ENCODE peak calls at places on chromosomes 16 and 17, in seven cellular contexts. M, J, Q, B, P, D and F are unnamed samples.

GRCh38 chr17:79965806-79966205 is 69.9 kb downstream of the TBC1D16 start:
- DNase-seq in D (no peak), B (no peak), P (no peak), M (no peak), Q (no peak), J (peak), F (peak)

GRCh38 chr16:17304814-17305169 is 166.0 kb downstream of the XYLT1 start:
- DNase-seq in J (no peak), B (peak), M (no peak), Q (no peak), D (no peak), P (no peak), F (no peak)

GRCh38 chr16:85903576-85903975 is 4.6 kb downstream of the IRF8 start:
- DNase-seq in P (peak), D (no peak), M (no peak), Q (peak), J (no peak), B (no peak), F (no peak)

GRCh38 chr16:23464196-23464595 is 11.2 kb upstream of the COG7 start:
- DNase-seq in J (no peak), Q (no peak), P (no peak), B (no peak), D (no peak), M (no peak), F (peak)

GRCh38 chr16:62478903-62479458 is 442.7 kb upstream of the CDH8 start:
- DNase-seq in D (no peak), P (peak), M (no peak), B (no peak), Q (no peak), J (no peak), F (no peak)

GRCh38 chr16:77540656-77541055 is 105.8 kb upstream of the ADAMTS18 start:
- DNase-seq in B (no peak), M (no peak), D (peak), P (no peak), J (no peak), Q (no peak), F (no peak)

GRCh38 chr17:48624544-48625501 is 1.3 kb downstream of the HOXB9 start:
- DNase-seq in Q (no peak), P (peak), D (peak), J (no peak), M (no peak), B (peak), F (no peak)

GRCh38 chr16:57786632-57787518 is 15.4 kb downstream of the KIFC3 start:
- DNase-seq in B (no peak), P (peak), M (no peak), D (no peak), J (peak), Q (no peak), F (peak)

GRCh38 chr16:52404546-52404945 is 142.4 kb downstream of the TOX3 start:
- DNase-seq in M (no peak), J (no peak), Q (no peak), P (no peak), B (no peak), D (no peak), F (no peak)

GRCh38 chr17:46795379-46795952 is 23.0 kb downstream of the WNT3 start:
- DNase-seq in M (no peak), D (no peak), Q (no peak), B (peak), P (no peak), J (no peak), F (no peak)

GRCh38 chr16:83517398-83517797 is 290.4 kb upstream of the HSBP1 start:
- DNase-seq in M (no peak), B (no peak), Q (peak), D (no peak), P (no peak), J (no peak), F (no peak)

GRCh38 chr16:85689285-85689949 is 663 bp upstream of the GINS2 start:
- DNase-seq in D (no peak), B (no peak), P (peak), J (no peak), Q (no peak), M (no peak), F (no peak)

GRCh38 chr17:66691644-66692500 is 143.0 kb upstream of the CACNG5 start:
- DNase-seq in B (no peak), P (no peak), M (no peak), Q (no peak), D (no peak), J (peak), F (no peak)

GRCh38 chr16:48182979-48183537 is 27.3 kb upstream of the ABCC12 start:
- DNase-seq in B (no peak), Q (no peak), P (no peak), M (no peak), D (no peak), J (no peak), F (no peak)

GRCh38 chr17:73720187-73720834 is 76.1 kb upstream of the SDK2 start:
- DNase-seq in B (no peak), M (peak), D (no peak), Q (peak), J (no peak), P (no peak), F (no peak)

GRCh38 chr17:6072157-6072556 is 2.0 kb downstream of the WSCD1 start:
- DNase-seq in M (no peak), Q (no peak), P (no peak), D (peak), J (no peak), B (peak), F (no peak)

GRCh38 chr16:29977063-29977462 is 3.4 kb downstream of the TAOK2 start:
- DNase-seq in D (no peak), Q (no peak), P (no peak), B (no peak), J (peak), M (no peak), F (no peak)

GRCh38 chr17:64120159-64120558 is 9.8 kb downstream of the ERN1 start:
- DNase-seq in P (no peak), Q (no peak), J (no peak), M (no peak), D (no peak), B (no peak), F (no peak)

GRCh38 chr17:2094891-2095535 is 40.1 kb downstream of the HIC1 start:
- DNase-seq in B (no peak), P (peak), D (no peak), J (peak), Q (no peak), M (no peak), F (no peak)

GRCh38 chr17:64147110-64148016 is 17.4 kb upstream of the ERN1 start:
- DNase-seq in J (no peak), P (no peak), D (peak), B (no peak), M (no peak), Q (no peak), F (no peak)

GRCh38 chr16:21645261-21645721 is 7.1 kb downstream of the IGSF6 start:
- DNase-seq in B (peak), Q (peak), J (no peak), M (peak), D (peak), P (no peak), F (no peak)

GRCh38 chr16:84308120-84308519 is 13.4 kb downstream of the WFDC1 start:
- DNase-seq in M (no peak), Q (peak), J (peak), B (peak), D (peak), P (peak), F (no peak)

GRCh38 chr17:80970044-80970761 is 21.4 kb upstream of the CHMP6 start:
- DNase-seq in B (peak), P (no peak), M (no peak), J (peak), D (peak), Q (no peak), F (no peak)

GRCh38 chr17:37847811-37848331 is 76.3 kb upstream of the TBC1D3K start:
- DNase-seq in Q (no peak), D (no peak), J (no peak), B (no peak), P (no peak), M (no peak), F (no peak)

GRCh38 chr17:376936-377863 is 24.6 kb upstream of the RPH3AL start:
- DNase-seq in D (no peak), B (peak), M (no peak), Q (peak), J (no peak), P (no peak), F (no peak)

GRCh38 chr16:46859719-46860152 is 24.4 kb upstream of the GPT2 start:
- DNase-seq in Q (no peak), B (peak), M (no peak), D (peak), J (no peak), P (no peak), F (no peak)

GRCh38 chr17:67493811-67494210 is 116.7 kb downstream of the PITPNC1 start:
- DNase-seq in M (no peak), D (no peak), Q (no peak), B (no peak), J (no peak), P (no peak), F (no peak)

GRCh38 chr17:63842173-63842539 is 329 bp downstream of the SMARCD2 start:
- DNase-seq in D (no peak), B (no peak), Q (no peak), J (peak), P (peak), M (no peak), F (no peak)

GRCh38 chr17:69609495-69610315 is 195.2 kb downstream of the MAP2K6 start:
- DNase-seq in D (peak), P (no peak), Q (no peak), J (no peak), M (no peak), B (peak), F (peak)

GRCh38 chr17:40547079-40547784 is 18.0 kb downstream of the CCR7 start:
- DNase-seq in P (no peak), B (no peak), Q (peak), D (no peak), M (no peak), J (no peak), F (no peak)

GRCh38 chr17:17060930-17061329 is 18.7 kb downstream of the MPRIP start:
- DNase-seq in M (no peak), Q (no peak), B (no peak), J (no peak), D (no peak), P (no peak), F (no peak)